ENCODE peak calls at places on chromosomes 4 and X, in ten cellular contexts. Z, G, J, S, F, A, W, K, U and R are unnamed samples.
A peak's percentile ranks its signal among the peaks of the same experiment; 100 is the strongest.

GRCh38 chr4:137934921-137935320 is 307.2 kb downstream of the SLC7A11 start:
- DNase-seq in Z (no peak), G (no peak), J (no peak), S (no peak), F (no peak), A (no peak), W (no peak), K (no peak), U (peak; percentile 12), R (no peak)

GRCh38 chr4:3010998-3011397 is 47.6 kb downstream of the GRK4 start:
- DNase-seq in Z (no peak), G (no peak), J (no peak), S (no peak), F (no peak), A (no peak), W (peak; percentile 76), K (no peak), U (no peak), R (no peak)

GRCh38 chr4:76585270-76585669 is 150.2 kb downstream of the SHROOM3 start:
- DNase-seq in Z (no peak), G (no peak), J (no peak), S (no peak), F (peak; percentile 92), A (no peak), W (no peak), K (no peak), U (no peak), R (no peak)

GRCh38 chr4:158015241-158015640 is 157.6 kb downstream of the GASK1B start:
- DNase-seq in Z (no peak), G (no peak), J (no peak), S (no peak), F (peak; percentile 73), A (no peak), W (no peak), K (no peak), U (no peak), R (no peak)

GRCh38 chr4:138199568-138200235 is 42.4 kb downstream of the SLC7A11 start:
- DNase-seq in Z (no peak), G (no peak), J (no peak), S (no peak), F (no peak), A (no peak), W (no peak), K (no peak), U (no peak), R (no peak)

GRCh38 chr4:119037709-119038463 is 97.7 kb upstream of the MYOZ2 start:
- DNase-seq in Z (no peak), G (no peak), J (no peak), S (no peak), F (no peak), A (no peak), W (no peak), K (no peak), U (no peak), R (no peak)

GRCh38 chrX:129772796-129773431 is 6.8 kb upstream of the SASH3 start:
- DNase-seq in Z (no peak), G (no peak), J (no peak), S (peak; percentile 60), F (no peak), A (no peak), W (no peak), K (no peak), U (no peak), R (peak; percentile 55)

GRCh38 chr4:160026720-160027119 is 923.8 kb downstream of the RAPGEF2 start:
- DNase-seq in Z (no peak), G (no peak), J (no peak), S (no peak), F (peak; percentile 46), A (no peak), W (no peak), K (no peak), U (no peak), R (no peak)

GRCh38 chrX:1178580-1179057 is 33.8 kb downstream of the CRLF2 start:
- DNase-seq in Z (peak; percentile 67), G (no peak), J (no peak), S (no peak), F (no peak), A (no peak), W (no peak), K (no peak), U (no peak), R (no peak)

GRCh38 chr4:107094332-107094731 is 58.2 kb upstream of the DKK2 start:
- DNase-seq in Z (no peak), G (peak; percentile 6), J (no peak), S (no peak), F (peak; percentile 43), A (no peak), W (peak; percentile 31), K (no peak), U (no peak), R (no peak)